ENCODE peak calls at places on chromosomes 3 and 15, in seven cellular contexts. X, J, D, U, B, H and R are unnamed samples.
A peak's percentile ranks its signal among the peaks of the same experiment; 100 is the strongest.

GRCh38 chr15:79194386-79194785 is 88.1 kb upstream of the ANKRD34C start:
- DNase-seq in X (no peak), B (no peak), U (no peak), D (no peak), H (no peak), J (no peak), R (no peak)

GRCh38 chr3:171351676-171352075 is 108.5 kb downstream of the TNIK start:
- DNase-seq in X (no peak), J (peak; percentile 86), U (peak; percentile 89), D (peak; percentile 77), H (peak; percentile 92), B (no peak), R (no peak)

GRCh38 chr15:28456476-28457395 is 76.0 kb downstream of the GOLGA8G start:
- DNase-seq in B (no peak), U (no peak), X (no peak), J (no peak), H (peak; percentile 0), D (no peak), R (no peak)

GRCh38 chr3:13171704-13172643 is 98.7 kb upstream of the IQSEC1 start:
- DNase-seq in D (no peak), X (no peak), U (no peak), J (no peak), H (no peak), B (no peak), R (no peak)

GRCh38 chr15:24955549-24955929 is 752 bp downstream of the SNRPN start:
- DNase-seq in U (no peak), D (no peak), X (peak; percentile 16), B (no peak), J (no peak), H (no peak), R (no peak)

GRCh38 chr3:45273681-45274515 is 47.8 kb upstream of the TMEM158 start:
- DNase-seq in X (no peak), H (peak; percentile 49), U (peak; percentile 48), J (no peak), D (no peak), B (no peak), R (no peak)

GRCh38 chr3:136973352-136973751 is 15.6 kb downstream of the IL20RB start:
- DNase-seq in U (no peak), X (no peak), D (no peak), B (no peak), H (no peak), J (no peak), R (no peak)

GRCh38 chr3:66991478-66991877 is 6.6 kb upstream of the KBTBD8 start:
- DNase-seq in B (no peak), H (peak; percentile 96), X (no peak), D (no peak), U (peak; percentile 39), J (peak; percentile 93), R (no peak)

GRCh38 chr15:34331809-34332208 is 5.8 kb downstream of the SLC12A6 start:
- DNase-seq in B (peak; percentile 56), X (no peak), D (no peak), U (no peak), J (no peak), H (no peak), R (no peak)

GRCh38 chr15:35443376-35443775 is 102.6 kb downstream of the DPH6 start:
- DNase-seq in U (no peak), J (peak; percentile 7), H (no peak), X (no peak), D (no peak), B (no peak), R (no peak)

GRCh38 chr3:55750525-55750924 is 263.4 kb upstream of the WNT5A start:
- DNase-seq in D (no peak), U (peak; percentile 97), H (peak; percentile 87), X (no peak), B (no peak), J (peak; percentile 70), R (peak; percentile 76)

GRCh38 chr3:42804831-42805821 is 836 bp upstream of the HIGD1A start:
- DNase-seq in H (no peak), B (peak; percentile 62), J (peak; percentile 28), D (no peak), U (no peak), X (peak; percentile 8), R (peak; percentile 53)

GRCh38 chr3:177944228-177944661 is 592.0 kb upstream of the KCNMB2 start:
- DNase-seq in U (no peak), X (no peak), H (peak; percentile 2), J (no peak), B (no peak), D (no peak), R (no peak)

GRCh38 chr15:35627696-35628095 is 81.7 kb upstream of the DPH6 start:
- DNase-seq in H (no peak), D (no peak), J (no peak), B (no peak), U (no peak), X (no peak), R (no peak)

GRCh38 chr3:81492048-81492447 is 269.4 kb downstream of the GBE1 start:
- DNase-seq in H (peak; percentile 69), J (peak; percentile 86), U (no peak), D (no peak), B (no peak), X (no peak), R (no peak)

GRCh38 chr3:12436514-12437222 is 47.6 kb upstream of the TSEN2 start:
- DNase-seq in J (peak; percentile 87), D (no peak), U (no peak), B (no peak), X (no peak), H (peak; percentile 52), R (no peak)

GRCh38 chr15:56989411-56989924 is 71.0 kb downstream of the TCF12 start:
- DNase-seq in B (peak; percentile 12), H (peak; percentile 17), X (no peak), U (no peak), J (peak; percentile 30), D (no peak), R (no peak)

GRCh38 chr3:72633534-72633933 is 214.7 kb downstream of the SHQ1 start:
- DNase-seq in D (no peak), J (no peak), X (no peak), H (no peak), B (no peak), U (no peak), R (no peak)

DNA sequence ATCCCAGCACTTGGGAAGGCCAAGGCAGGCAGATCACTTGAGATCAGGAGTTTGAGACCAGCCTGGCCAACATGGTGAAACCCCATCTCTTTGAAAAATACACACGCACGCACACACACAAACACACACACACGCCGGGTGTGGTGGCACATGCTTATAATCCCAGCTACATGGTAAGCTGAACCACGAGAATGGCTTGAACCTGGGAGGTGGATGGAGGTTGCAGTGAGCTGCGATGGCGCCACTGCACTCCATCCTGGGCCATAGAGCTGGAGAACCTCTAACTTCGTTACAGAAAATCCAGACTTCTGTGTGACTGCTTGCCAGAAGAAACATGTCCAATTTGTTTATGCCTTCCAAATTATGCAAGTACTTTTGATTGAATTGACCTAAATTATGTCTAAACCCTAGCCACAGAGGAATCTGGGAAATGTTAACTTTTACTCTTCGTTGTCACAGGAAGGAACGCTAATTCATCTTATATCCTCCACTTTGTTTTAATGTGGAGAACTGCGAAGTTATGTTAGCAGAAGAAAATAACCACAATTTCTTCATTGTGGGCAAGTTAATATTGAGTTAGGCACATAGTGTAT is 21.7 kb downstream of the TRIM59 start:
- DNase-seq in B (no peak), D (no peak), X (no peak), J (no peak), U (no peak), H (no peak), R (no peak)
- H3K36me3 ChIP-seq in B (peaks cover 83% of the 10 kb centered on the region), D (peaks cover 81% of the 10 kb centered on the region), X (peaks cover 98% of the 10 kb centered on the region), J (peaks cover 9% of the 10 kb centered on the region), U (peaks cover 72% of the 10 kb centered on the region), H (peaks cover 29% of the 10 kb centered on the region), R (no peaks in the 10 kb centered on the region)

DNA sequence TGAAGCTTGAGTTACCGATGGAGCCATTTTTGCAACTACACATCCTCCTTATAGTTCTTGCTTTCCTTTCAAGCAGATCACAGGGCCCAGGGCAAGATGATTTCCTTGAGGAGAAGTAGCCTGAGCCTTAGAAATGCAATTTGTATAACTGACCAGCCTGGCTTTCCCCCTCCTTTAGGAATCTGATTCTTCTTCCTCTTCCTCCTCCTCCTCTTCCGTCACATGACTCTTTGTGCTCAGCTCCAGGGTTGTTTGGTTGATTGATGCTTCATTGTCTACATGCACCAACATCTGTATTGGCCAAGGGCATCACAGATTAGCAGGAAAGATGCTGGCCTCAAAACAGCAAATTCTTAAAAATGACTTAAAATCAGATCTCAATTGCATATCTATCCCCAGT is 3.3 kb downstream of the SNAPC5 start:
- DNase-seq in B (no peak), U (no peak), D (no peak), H (no peak), J (no peak), X (no peak), R (no peak)
- H3K36me3 ChIP-seq in B (peaks cover 43% of the 10 kb centered on the region), U (peaks cover 15% of the 10 kb centered on the region), D (peaks cover 50% of the 10 kb centered on the region), H (peaks cover 30% of the 10 kb centered on the region), J (peaks cover 14% of the 10 kb centered on the region), X (peaks cover 78% of the 10 kb centered on the region), R (no peaks in the 10 kb centered on the region)

GRCh38 chr3:127746400-127747057 is 73.8 kb downstream of the ABTB1 start:
- DNase-seq in X (peak; percentile 62), U (peak; percentile 88), H (no peak), D (no peak), J (no peak), B (no peak), R (no peak)
- H3K36me3 ChIP-seq in X (no peaks in the 10 kb centered on the region), U (no peaks in the 10 kb centered on the region), H (no peaks in the 10 kb centered on the region), D (no peaks in the 10 kb centered on the region), J (peaks cover 2% of the 10 kb centered on the region), B (no peaks in the 10 kb centered on the region), R (no peaks in the 10 kb centered on the region)

GRCh38 chr3:97949110-97949485 is 23.1 kb downstream of the RIOX2 start:
- DNase-seq in J (no peak), D (no peak), B (no peak), X (no peak), H (no peak), U (no peak), R (no peak)

GRCh38 chr3:97952280-97952679 is 20.0 kb downstream of the RIOX2 start:
- DNase-seq in J (peak; percentile 92), U (peak; percentile 93), B (no peak), D (no peak), H (peak; percentile 74), X (no peak), R (no peak)

GRCh38 chr3:97949743-97950142 is 22.5 kb downstream of the RIOX2 start:
- DNase-seq in H (no peak), J (no peak), X (no peak), U (no peak), D (no peak), B (no peak), R (no peak)

GRCh38 chr3:97950360-97950759 is 21.9 kb downstream of the RIOX2 start:
- DNase-seq in D (no peak), B (no peak), H (no peak), X (no peak), J (no peak), U (no peak), R (no peak)

DNA sequence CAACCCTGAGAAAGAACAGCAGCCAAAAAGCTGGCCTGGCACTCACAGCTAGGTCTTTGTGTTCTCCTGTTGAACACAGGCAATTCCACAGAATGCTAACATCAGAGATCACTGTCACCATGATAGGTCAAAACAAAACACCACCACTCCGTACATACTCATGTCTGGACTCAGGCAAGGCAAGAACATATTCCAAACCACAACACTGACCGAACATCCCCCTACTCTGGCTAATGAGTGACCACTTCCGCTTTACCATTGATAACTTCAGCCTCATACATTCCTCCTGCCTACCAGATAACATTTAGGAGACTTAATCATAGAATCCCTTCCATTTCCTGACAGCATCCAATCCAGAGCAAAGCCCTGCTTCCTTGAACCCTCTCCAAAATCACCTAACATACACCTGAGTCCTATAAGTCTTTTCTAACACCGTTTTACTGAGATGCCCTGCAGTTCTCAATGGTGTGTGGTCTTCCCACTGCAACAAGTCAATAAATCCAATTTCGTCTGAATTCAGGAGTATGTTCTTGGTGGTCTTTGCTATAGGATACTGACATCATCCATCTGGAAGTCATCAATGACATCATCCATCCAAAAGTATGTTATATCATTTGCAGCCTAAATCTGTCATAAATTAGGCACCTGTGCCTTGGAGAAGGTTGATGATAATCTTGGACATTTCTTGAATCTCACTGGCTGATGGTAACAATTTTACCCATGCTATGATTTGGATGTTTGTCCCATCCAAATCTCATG is 23.7 kb downstream of the RIOX2 start:
- DNase-seq in X (no peak), J (no peak), B (no peak), U (no peak), D (no peak), H (no peak), R (no peak)
- H3K36me3 ChIP-seq in X (peaks cover 100% of the 10 kb centered on the region), J (peaks cover 12% of the 10 kb centered on the region), B (peaks cover 31% of the 10 kb centered on the region), U (peaks cover 70% of the 10 kb centered on the region), D (peaks cover 50% of the 10 kb centered on the region), H (peaks cover 29% of the 10 kb centered on the region), R (no peaks in the 10 kb centered on the region)